ENCODE peak calls at places on chromosomes 7 and 10, in six cellular contexts. W is ascending aorta, N is psoas muscle, P is adrenal gland, B is cardiac muscle cell, V is spleen. I is an unnamed sample.

GRCh38 chr7:1168422-1168821 is 8.4 kb upstream of the ZFAND2A start:
- DNase-seq in W (no peak), N (no peak), P (no peak), B (no peak), V (no peak), I (no peak)

GRCh38 chr7:106602062-106602461 is 58.9 kb downstream of the CCDC71L start:
- DNase-seq in W (no peak), N (no peak), P (no peak), B (no peak), V (no peak), I (no peak)

GRCh38 chr10:89785095-89785494 is 83.7 kb downstream of the KIF20B start:
- DNase-seq in W (no peak), N (no peak), P (no peak), B (no peak), V (no peak), I (no peak)

GRCh38 chr10:22259280-22259679 is 41.5 kb upstream of the EBLN1 start:
- DNase-seq in W (no peak), N (no peak), P (no peak), B (peak; percentile 60), V (no peak), I (no peak)

GRCh38 chr7:123004931-123005330 is 9.4 kb upstream of the TAS2R16 start:
- DNase-seq in W (no peak), N (no peak), P (no peak), B (no peak), V (no peak), I (no peak)

GRCh38 chr7:111292026-111292430 is 201.1 kb downstream of the LRRN3 start:
- DNase-seq in W (no peak), N (no peak), P (no peak), B (peak; percentile 31), V (no peak), I (no peak)

GRCh38 chr10:125795111-125795510 is 19.5 kb upstream of the MMP21 start:
- DNase-seq in W (peak; percentile 52), N (no peak), P (no peak), B (no peak), V (no peak), I (no peak)

GRCh38 chr10:123139521-123140163 is 3.9 kb downstream of the HMX3 start:
- DNase-seq in W (no peak), N (no peak), P (no peak), B (peak; percentile 84), V (no peak), I (peak; percentile 56)

GRCh38 chr10:29949411-29950011 is 109.9 kb downstream of the JCAD start:
- DNase-seq in W (peak; percentile 62), N (no peak), P (no peak), B (peak; percentile 95), V (no peak), I (no peak)

DNA sequence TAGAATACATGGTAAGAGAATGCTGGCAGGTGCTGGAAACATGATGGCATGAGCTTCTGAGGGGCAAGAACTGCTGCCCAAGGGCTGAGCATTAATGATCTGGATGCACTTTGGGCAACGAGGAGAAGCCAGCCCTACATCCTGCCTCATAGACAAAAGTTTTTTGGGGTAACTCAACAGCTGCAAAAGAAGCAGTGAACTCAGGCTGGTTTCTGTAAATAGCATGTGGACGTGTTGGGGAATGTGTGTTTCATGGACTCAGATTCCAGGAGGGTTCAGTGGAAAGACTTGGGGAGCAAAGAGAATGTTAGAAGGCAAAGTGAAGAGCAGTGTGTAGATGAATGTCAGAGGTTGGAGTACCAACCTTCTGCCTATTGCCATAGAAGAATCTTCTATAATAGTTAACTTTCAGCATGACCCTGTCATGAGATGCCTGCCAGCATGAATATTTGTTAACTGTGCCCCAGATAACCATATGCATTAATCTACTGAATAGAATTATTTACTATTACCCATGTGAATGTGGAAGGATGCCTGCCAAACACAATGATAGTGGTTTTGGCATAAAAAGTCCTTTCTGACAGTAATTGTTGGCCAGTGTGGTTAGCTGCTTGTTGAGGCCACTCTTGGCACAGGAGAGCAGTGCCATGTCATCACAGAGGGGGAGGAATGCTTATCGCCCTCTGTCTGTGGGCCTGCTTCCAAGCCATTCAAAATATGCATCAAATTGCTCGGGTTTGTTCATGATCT is 165.6 kb downstream of the WNT2 start:
- DNase-seq in W (peak; percentile 82), N (peak; percentile 53), P (peak; percentile 90), B (peak; percentile 96), V (no peak), I (peak; percentile 66)
- TF ChIP-seq CTCF in W (no peak), N (no peak), P (peak; percentile 24), B (peak; percentile 43), V (no peak), I (no peak)

GRCh38 chr10:6957851-6958250 is 377.8 kb upstream of the PRKCQ start:
- DNase-seq in W (no peak), N (no peak), P (no peak), B (no peak), V (no peak), I (no peak)

GRCh38 chr10:6958254-6958653 is 378.2 kb upstream of the PRKCQ start:
- DNase-seq in W (no peak), N (no peak), P (no peak), B (no peak), V (no peak), I (no peak)

GRCh38 chr10:6958723-6959122 is 378.6 kb upstream of the PRKCQ start:
- DNase-seq in W (no peak), N (no peak), P (no peak), B (no peak), V (no peak), I (no peak)

DNA sequence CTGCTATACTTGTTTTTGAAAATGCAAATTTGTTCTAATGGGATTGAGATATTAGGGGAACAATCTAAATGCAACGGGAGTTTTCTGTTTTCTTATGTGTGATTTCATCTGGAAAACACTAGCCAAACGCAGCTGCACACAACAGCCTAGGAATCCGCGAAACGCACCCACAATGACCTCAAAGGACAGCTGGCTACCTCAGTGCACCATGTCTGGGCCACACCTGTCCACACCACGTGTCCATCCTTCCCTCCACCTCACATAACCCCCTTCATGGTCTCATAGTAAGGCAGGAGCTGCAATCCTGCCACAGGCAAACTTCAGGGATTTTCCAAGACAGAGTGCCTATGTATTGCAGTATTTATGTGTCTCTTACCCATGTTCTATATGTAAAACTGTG is 382.5 kb upstream of the PRKCQ start:
- DNase-seq in W (no peak), N (no peak), P (no peak), B (no peak), V (no peak), I (no peak)
- H3K27me3 ChIP-seq in W (no peaks in the 10 kb centered on the region), N (no peaks in the 10 kb centered on the region), P (no peaks in the 10 kb centered on the region), B (no peaks in the 10 kb centered on the region), V (no peaks in the 10 kb centered on the region), I (no peaks in the 10 kb centered on the region)

DNA sequence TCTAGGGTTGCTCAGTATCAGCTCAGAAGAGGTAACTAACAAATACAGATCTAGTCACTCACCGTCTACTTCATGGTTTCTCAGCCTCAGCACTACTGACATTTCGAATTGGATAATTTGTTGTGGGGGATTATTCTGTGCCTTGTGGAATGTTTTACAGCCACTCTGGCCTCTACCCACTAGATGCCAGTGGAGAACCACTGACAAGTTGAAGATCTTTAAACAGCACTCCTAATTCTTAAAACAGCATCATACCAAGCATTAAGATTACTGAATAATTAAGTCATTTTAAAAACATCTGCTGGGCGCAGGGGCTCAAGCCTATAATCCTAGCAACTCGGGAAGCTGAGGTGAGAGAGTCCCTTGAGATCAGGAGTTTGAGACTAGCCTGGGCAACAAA is 82.6 kb downstream of the UPF2 start:
- DNase-seq in W (no peak), N (no peak), P (no peak), B (no peak), V (no peak), I (no peak)
- H3K36me3 ChIP-seq in W (peaks cover 44% of the 10 kb centered on the region), N (peaks cover 99% of the 10 kb centered on the region), P (peaks cover 46% of the 10 kb centered on the region), B (peaks cover 37% of the 10 kb centered on the region), V (peaks cover 88% of the 10 kb centered on the region), I (peaks cover 68% of the 10 kb centered on the region)

GRCh38 chr10:57962839-57963238 is 304.9 kb downstream of the IPMK start:
- DNase-seq in W (no peak), N (no peak), P (no peak), B (no peak), V (no peak), I (no peak)

GRCh38 chr10:57961487-57961886 is 306.2 kb downstream of the IPMK start:
- DNase-seq in W (no peak), N (no peak), P (no peak), B (no peak), V (no peak), I (no peak)

GRCh38 chr10:57968328-57969016 is 299.2 kb downstream of the IPMK start:
- DNase-seq in W (no peak), N (no peak), P (no peak), B (no peak), V (no peak), I (no peak)

GRCh38 chr10:57960406-57960805 is 307.3 kb downstream of the IPMK start:
- DNase-seq in W (no peak), N (no peak), P (no peak), B (no peak), V (no peak), I (no peak)

GRCh38 chr10:57964371-57964770 is 303.3 kb downstream of the IPMK start:
- DNase-seq in W (no peak), N (no peak), P (peak; percentile 90), B (peak; percentile 11), V (no peak), I (no peak)
- TF ChIP-seq CTCF in W (no peak), N (no peak), P (no peak), B (no peak), V (no peak), I (no peak)

GRCh38 chr7:141114141-141114664 is 40.3 kb downstream of the TMEM178B start:
- DNase-seq in W (no peak), N (no peak), P (no peak), B (no peak), V (no peak), I (no peak)

GRCh38 chr7:141113131-141113530 is 39.3 kb downstream of the TMEM178B start:
- DNase-seq in W (no peak), N (no peak), P (no peak), B (no peak), V (no peak), I (no peak)

GRCh38 chr7:141118809-141119586 is 45.1 kb downstream of the TMEM178B start:
- DNase-seq in W (no peak), N (no peak), P (no peak), B (no peak), V (no peak), I (no peak)

DNA sequence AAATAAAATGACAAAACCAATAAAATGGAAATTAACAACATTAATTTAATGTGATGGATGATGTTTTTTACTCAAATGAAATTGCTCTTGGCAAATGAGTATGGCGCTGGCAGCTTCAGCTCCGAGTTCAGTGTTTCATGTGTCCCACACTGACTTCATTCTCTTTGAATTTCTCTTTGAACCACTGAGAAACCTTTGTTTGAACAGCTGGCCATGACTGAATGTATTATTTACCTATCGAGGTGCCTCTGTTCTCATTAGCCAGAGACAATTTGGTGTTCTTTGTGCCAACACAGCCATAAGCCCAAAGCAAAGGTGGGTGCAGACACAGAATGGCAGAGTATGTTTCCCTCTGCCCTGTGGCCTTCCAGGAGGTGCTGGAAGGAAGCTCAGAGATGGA is 42.1 kb downstream of the TMEM178B start:
- DNase-seq in W (no peak), N (no peak), P (no peak), B (no peak), V (no peak), I (no peak)
- H3K27me3 ChIP-seq in W (no peaks in the 10 kb centered on the region), N (no peaks in the 10 kb centered on the region), P (no peaks in the 10 kb centered on the region), B (no peaks in the 10 kb centered on the region), V (no peaks in the 10 kb centered on the region), I (no peaks in the 10 kb centered on the region)

GRCh38 chr7:100897772-100898454 is 2.2 kb upstream of the ACHE start:
- DNase-seq in W (no peak), N (no peak), P (no peak), B (no peak), V (no peak), I (no peak)
- H3K36me3 ChIP-seq in W (no peaks in the 10 kb centered on the region), N (no peaks in the 10 kb centered on the region), P (no peaks in the 10 kb centered on the region), B (no peaks in the 10 kb centered on the region), V (no peaks in the 10 kb centered on the region), I (no peaks in the 10 kb centered on the region)

I was measured in right atrium auricular region.